ENCODE peak calls at places on chromosomes 7 and 10, in four cellular contexts. I is GM23338, V is HepG2, O is SK-N-SH. J is an unnamed sample.

GRCh38 chr10:75405201-75406143 is 3.9 kb upstream of the ZNF503 start:
- DNase-seq in I (peak; percentile 46), V (peak; percentile 89), O (peak; percentile 56), J (no peak)

GRCh38 chr10:122530177-122530576 is 30.4 kb upstream of the DMBT1 start:
- DNase-seq in I (no peak), V (no peak), O (no peak), J (no peak)

GRCh38 chr10:103444478-103444877 is 7.7 kb downstream of the CALHM2 start:
- DNase-seq in I (no peak), V (no peak), O (no peak), J (no peak)

GRCh38 chr10:93820434-93820833 is 62.7 kb downstream of the LGI1 start:
- DNase-seq in I (no peak), V (no peak), O (no peak), J (no peak)

GRCh38 chr7:109997837-109998236 is 1093.1 kb upstream of the LRRN3 start:
- DNase-seq in I (no peak), V (no peak), O (no peak), J (no peak)

GRCh38 chr7:152867482-152867833 is 107.9 kb downstream of the ACTR3B start:
- DNase-seq in I (no peak), V (no peak), O (no peak), J (no peak)

GRCh38 chr7:44689427-44689826 is 59.2 kb upstream of the ZMIZ2 start:
- DNase-seq in I (no peak), V (no peak), O (no peak), J (no peak)

GRCh38 chr7:40374575-40374974 is 239.8 kb downstream of the SUGCT start:
- DNase-seq in I (no peak), V (no peak), O (no peak), J (no peak)

GRCh38 chr10:44955408-44956070 is 4.1 kb upstream of the RASSF4 start:
- DNase-seq in I (no peak), V (no peak), O (no peak), J (no peak)

GRCh38 chr10:87721781-87722180 is 62.1 kb downstream of the PAPSS2 start:
- DNase-seq in I (no peak), V (no peak), O (no peak), J (no peak)

GRCh38 chr7:70681847-70682350 is 450.0 kb upstream of the GALNT17 start:
- DNase-seq in I (no peak), V (no peak), O (no peak), J (no peak)

GRCh38 chr7:157477550-157478212 is 140.9 kb downstream of the DNAJB6 start:
- DNase-seq in I (no peak), V (no peak), O (no peak), J (no peak)

GRCh38 chr10:72315054-72315453 is 39.7 kb downstream of the DNAJB12 start:
- DNase-seq in I (peak; percentile 78), V (no peak), O (no peak), J (no peak)

GRCh38 chr7:142808802-142809583 is 38.2 kb downstream of the PRSS2 start:
- DNase-seq in I (no peak), V (no peak), O (no peak), J (no peak)

GRCh38 chr10:120138689-120139088 is 246.2 kb downstream of the SEC23IP start:
- DNase-seq in I (no peak), V (no peak), O (no peak), J (no peak)

GRCh38 chr10:110547139-110547761 is 20.2 kb upstream of the SMC3 start:
- DNase-seq in I (peak; percentile 81), V (peak; percentile 54), O (peak; percentile 65), J (no peak)

GRCh38 chr10:103696411-103697145 is 158.8 kb downstream of the SH3PXD2A start:
- DNase-seq in I (peak; percentile 82), V (no peak), O (peak; percentile 46), J (peak; percentile 50)

GRCh38 chr7:131843862-131844261 is 287.4 kb upstream of the PODXL start:
- DNase-seq in I (no peak), V (no peak), O (peak; percentile 46), J (no peak)

GRCh38 chr7:17311952-17312351 is 13.5 kb downstream of the AHR start:
- DNase-seq in I (peak; percentile 60), V (no peak), O (no peak), J (no peak)

GRCh38 chr10:77417359-77417758 is 220.2 kb downstream of the KCNMA1 start:
- DNase-seq in I (no peak), V (no peak), O (no peak), J (no peak)

GRCh38 chr7:129370812-129371211 is 63.4 kb upstream of the STRIP2 start:
- DNase-seq in I (peak; percentile 28), V (no peak), O (no peak), J (no peak)

GRCh38 chr7:8418627-8419245 is 14.7 kb upstream of the NXPH1 start:
- DNase-seq in I (peak; percentile 90), V (peak; percentile 52), O (peak; percentile 60), J (peak; percentile 45)

GRCh38 chr10:114458955-114459354 is 54.7 kb upstream of the AFAP1L2 start:
- DNase-seq in I (peak; percentile 85), V (peak; percentile 8), O (peak; percentile 71), J (no peak)

GRCh38 chr10:1249142-1249541 is 193.0 kb downstream of the WDR37 start:
- DNase-seq in I (no peak), V (no peak), O (no peak), J (no peak)

GRCh38 chr7:65749518-65749917 is 123.4 kb upstream of the VKORC1L1 start:
- DNase-seq in I (no peak), V (no peak), O (no peak), J (no peak)

GRCh38 chr7:43318188-43318587 is 205.7 kb downstream of the HECW1 start:
- DNase-seq in I (no peak), V (no peak), O (no peak), J (no peak)

GRCh38 chr7:2050511-2050866 is 182.3 kb downstream of the MAD1L1 start:
- DNase-seq in I (no peak), V (no peak), O (no peak), J (no peak)

GRCh38 chr10:86317949-86318725 is 48.5 kb downstream of the GRID1 start:
- DNase-seq in I (no peak), V (no peak), O (no peak), J (no peak)

GRCh38 chr10:68871731-68872342 is 29.3 kb upstream of the DDX50 start:
- DNase-seq in I (peak; percentile 38), V (peak; percentile 46), O (peak; percentile 62), J (no peak)

GRCh38 chr10:70163448-70163847 is 6.9 kb downstream of the SAR1A start:
- DNase-seq in I (no peak), V (no peak), O (no peak), J (no peak)

GRCh38 chr10:70162892-70163201 is 7.5 kb downstream of the SAR1A start:
- DNase-seq in I (no peak), V (no peak), O (no peak), J (no peak)

GRCh38 chr10:70158113-70158512 is 11.6 kb upstream of the TYSND1 start:
- DNase-seq in I (no peak), V (no peak), O (no peak), J (no peak)

GRCh38 chr10:70162157-70162891 is 8.0 kb downstream of the SAR1A start:
- DNase-seq in I (no peak), V (no peak), O (no peak), J (no peak)

DNA sequence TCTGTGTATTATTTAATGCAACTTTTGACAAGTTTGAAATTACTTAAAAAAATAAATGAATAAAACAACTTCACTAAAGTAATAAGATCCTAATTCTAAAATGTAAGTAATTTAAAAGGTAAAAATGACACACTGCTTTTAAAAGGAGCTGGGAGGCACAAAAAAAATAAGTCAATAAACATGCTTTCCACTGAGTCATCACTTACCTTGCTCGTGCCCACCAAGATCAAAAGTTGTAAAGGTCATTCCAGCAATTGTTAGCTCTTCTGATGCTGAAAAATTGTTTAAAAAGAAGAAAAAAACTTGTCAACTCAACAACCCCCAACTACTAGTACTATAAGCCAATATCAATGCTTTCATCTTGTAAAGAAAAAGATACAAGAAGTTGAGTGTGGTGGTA is 9.5 kb downstream of the SAR1A start:
- DNase-seq in I (no peak), V (no peak), O (no peak), J (no peak)
- H3K36me3 ChIP-seq in I (peaks cover 7% of the 10 kb centered on the region), V (peaks cover 17% of the 10 kb centered on the region), O (peaks cover 75% of the 10 kb centered on the region), J (peaks cover 32% of the 10 kb centered on the region)

DNA sequence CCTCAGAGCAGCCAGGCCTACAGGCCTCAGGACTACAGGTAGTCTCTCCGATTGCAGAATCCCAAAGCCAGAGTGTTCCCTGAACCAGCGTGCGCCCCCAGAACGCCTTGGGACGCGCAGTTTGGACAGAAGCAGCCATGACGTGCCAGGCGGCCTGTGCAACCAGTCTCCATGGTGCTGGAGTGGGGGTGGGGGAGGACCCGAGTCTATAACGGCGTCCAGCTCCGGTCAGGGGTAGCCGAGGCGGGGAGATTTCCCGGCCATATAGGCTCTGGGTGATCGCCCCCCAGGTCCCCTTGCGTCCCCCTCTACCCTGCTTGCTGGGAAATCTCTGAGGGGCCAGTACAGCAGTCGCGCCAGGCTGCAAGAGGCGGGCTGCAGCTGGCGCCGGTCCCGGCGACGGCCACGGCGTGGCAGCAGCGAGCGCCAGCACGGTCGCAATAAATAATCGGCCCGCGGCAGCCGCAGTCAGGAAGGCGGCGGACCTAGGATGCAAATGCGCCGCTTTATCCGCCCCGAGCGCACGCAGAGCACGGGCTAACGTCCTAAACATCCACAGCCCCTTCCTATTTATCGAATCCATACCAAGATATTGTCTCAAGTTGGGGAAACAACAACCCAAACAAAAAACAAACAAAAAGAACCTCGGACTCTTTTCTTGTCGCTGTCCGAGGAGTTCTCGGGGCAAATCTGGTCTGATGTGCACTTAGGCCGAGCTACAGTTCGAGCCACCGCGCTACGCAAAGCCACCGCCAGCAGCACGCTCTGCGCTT is 1.6 kb downstream of the HOXA3 start:
- DNase-seq in I (peak; percentile 85), V (peak; percentile 42), O (peak; percentile 96), J (peak; percentile 50)
- TF ChIP-seq REST in I (no peak), V (peak; percentile 1), O (peak; percentile 81), J (peak; percentile 82)

GRCh38 chr10:96229568-96230030 is 41.8 kb downstream of the BLNK start:
- DNase-seq in I (peak; percentile 89), V (peak; percentile 58), O (peak; percentile 75), J (peak; percentile 24)
- H3K36me3 ChIP-seq in I (no peaks in the 10 kb centered on the region), V (no peaks in the 10 kb centered on the region), O (no peaks in the 10 kb centered on the region), J (no peaks in the 10 kb centered on the region)

GRCh38 chr7:101386558-101387199 is 24.0 kb downstream of the COL26A1 start:
- DNase-seq in I (peak; percentile 79), V (peak; percentile 87), O (peak; percentile 87), J (no peak)
- TF ChIP-seq REST in I (no peak), V (no peak), O (no peak), J (no peak)

DNA sequence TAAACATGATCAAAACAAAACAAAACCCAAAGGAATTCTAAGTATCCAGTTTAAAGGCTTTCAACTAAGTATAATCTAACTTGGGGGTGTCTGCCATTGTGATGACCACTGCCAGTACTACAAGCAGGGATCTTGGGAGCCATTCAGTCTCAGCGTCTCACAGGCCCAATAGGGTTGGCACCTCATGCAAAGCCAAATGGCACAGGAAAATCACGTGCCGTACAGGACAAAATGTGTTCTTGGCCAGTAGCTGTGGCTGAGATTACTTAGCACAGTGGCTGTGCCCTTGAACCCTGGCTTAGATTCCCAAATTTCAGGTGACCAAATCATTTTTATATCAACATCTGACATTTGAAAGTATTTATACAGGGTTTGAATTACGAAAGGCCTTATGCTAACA is 50.0 kb downstream of the DLD start:
- DNase-seq in I (no peak), V (no peak), O (no peak), J (no peak)
- H3K36me3 ChIP-seq in I (peaks cover 10% of the 10 kb centered on the region), V (peaks cover 17% of the 10 kb centered on the region), O (peaks cover 89% of the 10 kb centered on the region), J (peaks cover 18% of the 10 kb centered on the region)

GRCh38 chr10:131686781-131687419 is 213.9 kb upstream of the PPP2R2D start:
- DNase-seq in I (peak; percentile 57), V (no peak), O (no peak), J (no peak)
- TF ChIP-seq REST in I (no peak), V (no peak), O (no peak), J (no peak)

GRCh38 chr10:50595785-50596184 is 28.0 kb downstream of the SGMS1 start:
- DNase-seq in I (no peak), V (no peak), O (no peak), J (no peak)
- H3K36me3 ChIP-seq in I (no peaks in the 10 kb centered on the region), V (no peaks in the 10 kb centered on the region), O (no peaks in the 10 kb centered on the region), J (no peaks in the 10 kb centered on the region)

J was measured in Panc1.